ENCODE peak calls at places on chromosomes 7 and 10, in eight cellular contexts. U is NB4; S is activated T-cell treated with anti-CD3 and anti-CD28 coated beads, Interleukin-2, amount 50 U/mL, for 48 hours; C is A172; L is T-helper 1 cell; O is AG08395; R is IMR-90; G is LoVo. Q is an unnamed sample.

GRCh38 chr7:127514499-127514898 is 70.9 kb downstream of the GCC1 start:
- DNase-seq in U (peak), S (no peak), C (peak), L (no peak), O (peak), R (peak), G (peak), Q (peak)

GRCh38 chr7:322111-322671 is 32.2 kb downstream of the FOXL3 start:
- DNase-seq in U (peak), S (peak), C (peak), L (peak), O (peak), R (peak), G (peak), Q (peak)

GRCh38 chr10:62244785-62245595 is 23.7 kb downstream of the RTKN2 start:
- DNase-seq in U (peak), S (peak), C (peak), L (peak), O (peak), R (peak), G (peak), Q (peak)

GRCh38 chr10:34932235-34932634 is 117.1 kb upstream of the PARD3 start:
- DNase-seq in U (no peak), S (no peak), C (no peak), L (no peak), O (no peak), R (no peak), G (no peak), Q (no peak)

GRCh38 chr10:73239908-73240307 is 7.1 kb downstream of the DNAJC9 start:
- DNase-seq in U (no peak), S (no peak), C (no peak), L (no peak), O (no peak), R (no peak), G (no peak), Q (no peak)

GRCh38 chr7:81692146-81692905 is 77.5 kb downstream of the HGF start:
- DNase-seq in U (no peak), S (no peak), C (no peak), L (no peak), O (no peak), R (peak), G (no peak), Q (no peak)

GRCh38 chr7:127582361-127582760 is 3.0 kb downstream of the GCC1 start:
- DNase-seq in U (no peak), S (no peak), C (no peak), L (no peak), O (no peak), R (no peak), G (no peak), Q (no peak)

GRCh38 chr7:90739731-90740130 is 143.6 kb downstream of the CDK14 start:
- DNase-seq in U (no peak), S (no peak), C (no peak), L (no peak), O (no peak), R (no peak), G (no peak), Q (no peak)

GRCh38 chr10:60296073-60296472 is 93.6 kb downstream of the ANK3 start:
- DNase-seq in U (no peak), S (no peak), C (no peak), L (no peak), O (no peak), R (no peak), G (no peak), Q (no peak)

GRCh38 chr7:158584392-158584791 is 3.2 kb downstream of the PTPRN2 start:
- DNase-seq in U (no peak), S (no peak), C (no peak), L (no peak), O (no peak), R (no peak), G (no peak), Q (no peak)

GRCh38 chr7:36238138-36238537 is 85.1 kb downstream of the EEPD1 start:
- DNase-seq in U (peak), S (no peak), C (no peak), L (no peak), O (no peak), R (no peak), G (no peak), Q (no peak)

GRCh38 chr7:75951506-75951905 is 36.6 kb downstream of the POR start:
- DNase-seq in U (peak), S (no peak), C (peak), L (no peak), O (peak), R (peak), G (no peak), Q (no peak)

GRCh38 chr7:262251-262572 is 27.8 kb upstream of the FOXL3 start:
- DNase-seq in U (no peak), S (no peak), C (no peak), L (no peak), O (no peak), R (no peak), G (no peak), Q (no peak)

GRCh38 chr10:78777466-78778256 is 291.1 kb upstream of the ZMIZ1 start:
- DNase-seq in U (no peak), S (no peak), C (no peak), L (no peak), O (peak), R (peak), G (no peak), Q (no peak)

GRCh38 chr7:146565872-146566271 is 449.3 kb downstream of the CNTNAP2 start:
- DNase-seq in U (no peak), S (no peak), C (no peak), L (no peak), O (no peak), R (no peak), G (no peak), Q (no peak)

GRCh38 chr10:110420401-110421193 is 77.1 kb upstream of the DUSP5 start:
- DNase-seq in U (no peak), S (no peak), C (peak), L (no peak), O (peak), R (peak), G (no peak), Q (peak)

GRCh38 chr7:134854816-134855215 is 75.4 kb downstream of the CALD1 start:
- DNase-seq in U (peak), S (no peak), C (peak), L (no peak), O (peak), R (peak), G (no peak), Q (no peak)

GRCh38 chr10:6239213-6239991 is 36.7 kb downstream of the PFKFB3 start:
- DNase-seq in U (peak), S (peak), C (peak), L (no peak), O (peak), R (peak), G (peak), Q (peak)

GRCh38 chr10:53827261-53827660 is 973.8 kb downstream of the PCDH15 start:
- DNase-seq in U (no peak), S (no peak), C (no peak), L (no peak), O (no peak), R (no peak), G (no peak), Q (no peak)

GRCh38 chr10:63633677-63634487 is 112.7 kb downstream of the REEP3 start:
- DNase-seq in U (peak), S (no peak), C (peak), L (no peak), O (peak), R (peak), G (peak), Q (peak)

GRCh38 chr7:127250312-127251047 is 2.3 kb downstream of the GRM8 start:
- DNase-seq in U (no peak), S (no peak), C (no peak), L (no peak), O (no peak), R (no peak), G (no peak), Q (no peak)

GRCh38 chr7:108637049-108637621 is 67.5 kb downstream of the DNAJB9 start:
- DNase-seq in U (no peak), S (no peak), C (no peak), L (no peak), O (no peak), R (no peak), G (no peak), Q (no peak)